ENCODE peak calls at places on chromosomes 11 and 22, in six cellular contexts. A is IMR-90, U is SK-N-SH, R is HCT116, V is OCI-LY7, J is keratinocyte. W is an unnamed sample.
A peak's percentile ranks its signal among the peaks of the same experiment; 100 is the strongest.

GRCh38 chr11:47394322-47395224 is 13.8 kb upstream of the SLC39A13 start:
- DNase-seq in A (peak; percentile 20), U (no peak), R (no peak), V (peak; percentile 88), J (no peak), W (no peak)

GRCh38 chr22:48494256-48494967 is 1333.3 kb downstream of the BRD1 start:
- DNase-seq in A (no peak), U (no peak), R (no peak), V (no peak), J (no peak), W (no peak)

GRCh38 chr22:39244496-39245129 is at the start of gene PDGFB:
- DNase-seq in A (no peak), U (no peak), R (no peak), V (no peak), J (no peak), W (no peak)

GRCh38 chr11:3002871-3003270 is 10.7 kb upstream of the NAP1L4 start:
- DNase-seq in A (no peak), U (no peak), R (no peak), V (no peak), J (no peak), W (no peak)

GRCh38 chr11:128451651-128452470 is 135.5 kb downstream of the ETS1 start:
- DNase-seq in A (peak; percentile 57), U (no peak), R (no peak), V (no peak), J (no peak), W (peak; percentile 66)

GRCh38 chr22:30325724-30326703 is 727 bp downstream of the TBC1D10A start:
- DNase-seq in A (no peak), U (peak; percentile 77), R (no peak), V (peak; percentile 50), J (no peak), W (no peak)

GRCh38 chr11:12090061-12090572 is 20.3 kb upstream of the MICAL2 start:
- DNase-seq in A (peak; percentile 61), U (no peak), R (peak; percentile 54), V (peak; percentile 30), J (peak; percentile 98), W (peak; percentile 80)

GRCh38 chr22:50611341-50612060 is 10.9 kb downstream of the MAPK8IP2 start:
- DNase-seq in A (no peak), U (no peak), R (no peak), V (no peak), J (no peak), W (no peak)

GRCh38 chr22:18088825-18089568 is 11.2 kb downstream of the PEX26 start:
- DNase-seq in A (no peak), U (no peak), R (no peak), V (no peak), J (no peak), W (no peak)

GRCh38 chr11:64306876-64307622 is 1.7 kb downstream of the ESRRA start:
- DNase-seq in A (no peak), U (no peak), R (no peak), V (peak; percentile 21), J (no peak), W (no peak)

GRCh38 chr22:49155809-49156580 is 671.7 kb downstream of the BRD1 start:
- DNase-seq in A (no peak), U (peak; percentile 54), R (no peak), V (no peak), J (no peak), W (no peak)

GRCh38 chr11:93905384-93905783 is 55.0 kb upstream of the VSTM5 start:
- DNase-seq in A (peak; percentile 68), U (no peak), R (no peak), V (no peak), J (peak; percentile 9), W (peak; percentile 74)

GRCh38 chr11:88281317-88281712 is 56.2 kb downstream of the CTSC start:
- DNase-seq in A (no peak), U (no peak), R (no peak), V (no peak), J (no peak), W (peak; percentile 7)

GRCh38 chr11:76735841-76736240 is 47.3 kb upstream of the TSKU start:
- DNase-seq in A (no peak), U (no peak), R (no peak), V (no peak), J (no peak), W (no peak)

GRCh38 chr11:76730887-76731286 is 52.3 kb upstream of the TSKU start:
- DNase-seq in A (no peak), U (no peak), R (no peak), V (no peak), J (no peak), W (no peak)

GRCh38 chr11:76734456-76735217 is 48.5 kb upstream of the TSKU start:
- DNase-seq in A (no peak), U (no peak), R (no peak), V (no peak), J (no peak), W (no peak)

GRCh38 chr11:76735218-76735480 is 48.0 kb upstream of the TSKU start:
- DNase-seq in A (no peak), U (no peak), R (no peak), V (no peak), J (no peak), W (no peak)

GRCh38 chr11:76732643-76733042 is 50.5 kb upstream of the TSKU start:
- DNase-seq in A (no peak), U (no peak), R (no peak), V (no peak), J (no peak), W (no peak)
- H4K20me1 ChIP-seq in A (no peaks in the 10 kb centered on the region), U (no peaks in the 10 kb centered on the region), R (no peaks in the 10 kb centered on the region), V (no peaks in the 10 kb centered on the region), J (no peaks in the 10 kb centered on the region), W (no peaks in the 10 kb centered on the region)

GRCh38 chr11:66130978-66131377 is 60.9 kb downstream of the PACS1 start:
- DNase-seq in A (no peak), U (no peak), R (no peak), V (no peak), J (no peak), W (no peak)
- H3K4me2 ChIP-seq in A (no peak overlapping the region), U (no peak overlapping the region), R (no peak overlapping the region), V (peak overlapping the region; percentile 72), J (no peak overlapping the region), W (no peak overlapping the region)

GRCh38 chr11:62882428-62882742 is 1.7 kb downstream of the SLC3A2 start:
- DNase-seq in A (no peak), U (no peak), R (no peak), V (no peak), J (no peak), W (no peak)
- H4K20me1 ChIP-seq in A (peaks cover 55% of the 10 kb centered on the region), U (peaks cover 47% of the 10 kb centered on the region), R (peaks cover 33% of the 10 kb centered on the region), V (peaks cover 11% of the 10 kb centered on the region), J (peaks cover 29% of the 10 kb centered on the region), W (peaks cover 2% of the 10 kb centered on the region)

GRCh38 chr22:43985532-43985931 is 30.3 kb downstream of the SAMM50 start:
- DNase-seq in A (no peak), U (no peak), R (no peak), V (no peak), J (no peak), W (no peak)
- H3K4me2 ChIP-seq in A (no peak overlapping the region), U (no peak overlapping the region), R (no peak overlapping the region), V (no peak overlapping the region), J (no peak overlapping the region), W (no peak overlapping the region)

DNA sequence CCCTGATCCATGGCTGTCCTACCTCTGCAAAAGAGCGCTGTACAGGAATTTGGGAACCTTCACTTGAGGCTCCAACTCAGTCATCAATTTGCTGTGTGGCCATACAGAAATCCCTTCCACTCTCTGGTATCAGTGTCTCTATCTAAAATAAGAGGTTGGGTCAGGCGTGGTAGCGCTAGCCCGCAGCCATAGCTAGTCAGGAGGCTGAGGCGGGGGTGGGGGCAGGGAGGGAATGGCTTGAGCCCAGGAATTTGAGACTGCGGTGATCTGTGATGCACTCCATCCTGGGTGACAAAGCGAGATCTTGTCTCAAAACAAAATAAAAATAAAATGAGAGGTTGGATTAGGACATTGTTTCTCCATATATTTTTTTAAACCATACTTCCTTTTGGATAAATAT is 87.3 kb downstream of the PLEKHA7 start:
- DNase-seq in A (no peak), U (no peak), R (no peak), V (no peak), J (no peak), W (no peak)
- H4K20me1 ChIP-seq in A (no peaks in the 10 kb centered on the region), U (no peaks in the 10 kb centered on the region), R (no peaks in the 10 kb centered on the region), V (no peaks in the 10 kb centered on the region), J (no peaks in the 10 kb centered on the region), W (no peaks in the 10 kb centered on the region)

GRCh38 chr22:42985541-42985925 is 29.4 kb downstream of the PACSIN2 start:
- DNase-seq in A (no peak), U (peak; percentile 28), R (no peak), V (no peak), J (no peak), W (no peak)
- H3K4me2 ChIP-seq in A (no peak overlapping the region), U (no peak overlapping the region), R (no peak overlapping the region), V (no peak overlapping the region), J (no peak overlapping the region), W (no peak overlapping the region)

GRCh38 chr22:23274891-23275694 is 94.8 kb downstream of the BCR start:
- DNase-seq in A (no peak), U (no peak), R (no peak), V (no peak), J (no peak), W (no peak)

GRCh38 chr22:23273445-23274145 is 93.3 kb downstream of the BCR start:
- DNase-seq in A (no peak), U (no peak), R (no peak), V (no peak), J (no peak), W (no peak)

GRCh38 chr22:23272834-23273233 is 92.5 kb downstream of the BCR start:
- DNase-seq in A (no peak), U (no peak), R (no peak), V (no peak), J (no peak), W (no peak)

GRCh38 chr22:23275751-23276150 is 95.4 kb downstream of the BCR start:
- DNase-seq in A (no peak), U (no peak), R (no peak), V (no peak), J (no peak), W (no peak)

DNA sequence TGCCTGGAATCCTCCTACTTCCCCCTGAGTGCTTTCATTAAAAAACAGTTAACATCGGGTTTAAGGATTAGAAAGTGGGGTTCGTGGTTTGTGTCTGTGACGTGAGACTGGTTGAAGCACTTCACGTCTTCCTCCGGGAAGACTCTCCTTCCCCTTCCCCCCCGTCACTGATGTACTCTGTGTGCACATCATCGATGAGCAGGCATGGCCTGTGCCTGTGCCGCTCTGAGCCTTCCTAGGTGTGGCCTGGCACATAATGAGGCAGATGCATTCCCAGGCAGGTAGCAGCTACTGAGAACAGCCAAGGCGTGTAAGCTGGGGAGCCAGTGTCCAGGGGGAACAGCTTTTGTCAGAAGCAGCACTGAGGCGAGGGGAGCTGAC is 93.8 kb downstream of the BCR start:
- DNase-seq in A (no peak), U (no peak), R (no peak), V (no peak), J (no peak), W (no peak)
- H4K20me1 ChIP-seq in A (no peaks in the 10 kb centered on the region), U (no peaks in the 10 kb centered on the region), R (no peaks in the 10 kb centered on the region), V (no peaks in the 10 kb centered on the region), J (no peaks in the 10 kb centered on the region), W (no peaks in the 10 kb centered on the region)